ENCODE peak calls at places on chromosome 2, in nine cellular contexts. One of them, this sample, is unnamed.

GRCh38 chr2:1736997-1737480 is 7.3 kb downstream of the PXDN start:
- DNase-seq in T-helper 22 cell: no peak
- DNase-seq in HS-5: no peak
- DNase-seq in stimulated activated CD4-positive, alpha-beta T cell treated with anti-CD3 and anti-CD28 coated beads, TNF-alpha, amount 100 ng/mL, for 48 hours: no peak
- DNase-seq in HFFc6: peak
- DNase-seq in AG20443: peak
- DNase-seq in left lung: peak
- DNase-seq in neural crest cell: no peak
- DNase-seq in SHP77 treated with DMSO at 0.1 percent for 48 hours: no peak
- DNase-seq in this sample: no peak

GRCh38 chr2:217988840-217989204 is 14.0 kb downstream of the TNS1 start:
- DNase-seq in left lung: no peak
- DNase-seq in SHP77 treated with DMSO at 0.1 percent for 48 hours: no peak
- DNase-seq in T-helper 22 cell: no peak
- DNase-seq in HFFc6: peak
- DNase-seq in AG20443: no peak
- DNase-seq in stimulated activated CD4-positive, alpha-beta T cell treated with anti-CD3 and anti-CD28 coated beads, TNF-alpha, amount 100 ng/mL, for 48 hours: no peak
- DNase-seq in HS-5: no peak
- DNase-seq in neural crest cell: no peak
- DNase-seq in this sample: no peak

GRCh38 chr2:38142627-38143026 is 66.7 kb upstream of the CYP1B1 start:
- DNase-seq in AG20443: no peak
- DNase-seq in HFFc6: no peak
- DNase-seq in left lung: no peak
- DNase-seq in HS-5: no peak
- DNase-seq in neural crest cell: no peak
- DNase-seq in T-helper 22 cell: no peak
- DNase-seq in stimulated activated CD4-positive, alpha-beta T cell treated with anti-CD3 and anti-CD28 coated beads, TNF-alpha, amount 100 ng/mL, for 48 hours: no peak
- DNase-seq in SHP77 treated with DMSO at 0.1 percent for 48 hours: no peak
- DNase-seq in this sample: no peak

GRCh38 chr2:27885246-27885645 is 4.9 kb downstream of the RBKS start:
- DNase-seq in HFFc6: no peak
- DNase-seq in neural crest cell: no peak
- DNase-seq in T-helper 22 cell: no peak
- DNase-seq in left lung: no peak
- DNase-seq in AG20443: peak
- DNase-seq in HS-5: no peak
- DNase-seq in SHP77 treated with DMSO at 0.1 percent for 48 hours: no peak
- DNase-seq in stimulated activated CD4-positive, alpha-beta T cell treated with anti-CD3 and anti-CD28 coated beads, TNF-alpha, amount 100 ng/mL, for 48 hours: no peak
- DNase-seq in this sample: no peak

GRCh38 chr2:121501554-121501953 is 29.1 kb upstream of the RNU4ATAC start:
- DNase-seq in neural crest cell: no peak
- DNase-seq in stimulated activated CD4-positive, alpha-beta T cell treated with anti-CD3 and anti-CD28 coated beads, TNF-alpha, amount 100 ng/mL, for 48 hours: no peak
- DNase-seq in HS-5: no peak
- DNase-seq in left lung: no peak
- DNase-seq in AG20443: no peak
- DNase-seq in SHP77 treated with DMSO at 0.1 percent for 48 hours: no peak
- DNase-seq in T-helper 22 cell: no peak
- DNase-seq in HFFc6: no peak
- DNase-seq in this sample: no peak

GRCh38 chr2:86584164-86584913 is 21.1 kb upstream of the CHMP3 start:
- DNase-seq in HFFc6: peak
- DNase-seq in neural crest cell: no peak
- DNase-seq in HS-5: no peak
- DNase-seq in left lung: no peak
- DNase-seq in AG20443: no peak
- DNase-seq in T-helper 22 cell: no peak
- DNase-seq in stimulated activated CD4-positive, alpha-beta T cell treated with anti-CD3 and anti-CD28 coated beads, TNF-alpha, amount 100 ng/mL, for 48 hours: no peak
- DNase-seq in SHP77 treated with DMSO at 0.1 percent for 48 hours: no peak
- DNase-seq in this sample: no peak

GRCh38 chr2:174021056-174021656 is 56.0 kb upstream of the SP3 start:
- DNase-seq in HFFc6: no peak
- DNase-seq in neural crest cell: no peak
- DNase-seq in HS-5: no peak
- DNase-seq in stimulated activated CD4-positive, alpha-beta T cell treated with anti-CD3 and anti-CD28 coated beads, TNF-alpha, amount 100 ng/mL, for 48 hours: no peak
- DNase-seq in left lung: no peak
- DNase-seq in AG20443: no peak
- DNase-seq in T-helper 22 cell: no peak
- DNase-seq in SHP77 treated with DMSO at 0.1 percent for 48 hours: no peak
- DNase-seq in this sample: no peak

GRCh38 chr2:202831241-202831997 is 40.1 kb downstream of the ICA1L start:
- DNase-seq in left lung: no peak
- DNase-seq in stimulated activated CD4-positive, alpha-beta T cell treated with anti-CD3 and anti-CD28 coated beads, TNF-alpha, amount 100 ng/mL, for 48 hours: peak
- DNase-seq in SHP77 treated with DMSO at 0.1 percent for 48 hours: peak
- DNase-seq in HS-5: peak
- DNase-seq in neural crest cell: peak
- DNase-seq in HFFc6: peak
- DNase-seq in AG20443: peak
- DNase-seq in T-helper 22 cell: no peak
- DNase-seq in this sample: peak

GRCh38 chr2:17540813-17541513 is 467 bp downstream of the VSNL1 start:
- DNase-seq in AG20443: no peak
- DNase-seq in left lung: no peak
- DNase-seq in neural crest cell: no peak
- DNase-seq in stimulated activated CD4-positive, alpha-beta T cell treated with anti-CD3 and anti-CD28 coated beads, TNF-alpha, amount 100 ng/mL, for 48 hours: no peak
- DNase-seq in T-helper 22 cell: no peak
- DNase-seq in HFFc6: no peak
- DNase-seq in HS-5: no peak
- DNase-seq in SHP77 treated with DMSO at 0.1 percent for 48 hours: no peak
- DNase-seq in this sample: no peak

GRCh38 chr2:181371195-181371594 is 86.0 kb upstream of the ITGA4 start:
- DNase-seq in T-helper 22 cell: no peak
- DNase-seq in neural crest cell: no peak
- DNase-seq in left lung: no peak
- DNase-seq in HFFc6: no peak
- DNase-seq in stimulated activated CD4-positive, alpha-beta T cell treated with anti-CD3 and anti-CD28 coated beads, TNF-alpha, amount 100 ng/mL, for 48 hours: no peak
- DNase-seq in AG20443: no peak
- DNase-seq in SHP77 treated with DMSO at 0.1 percent for 48 hours: no peak
- DNase-seq in HS-5: no peak
- DNase-seq in this sample: no peak

GRCh38 chr2:126678278-126679073 is 22.5 kb downstream of the GYPC start:
- DNase-seq in AG20443: no peak
- DNase-seq in HFFc6: no peak
- DNase-seq in HS-5: no peak
- DNase-seq in left lung: no peak
- DNase-seq in stimulated activated CD4-positive, alpha-beta T cell treated with anti-CD3 and anti-CD28 coated beads, TNF-alpha, amount 100 ng/mL, for 48 hours: no peak
- DNase-seq in neural crest cell: no peak
- DNase-seq in T-helper 22 cell: no peak
- DNase-seq in SHP77 treated with DMSO at 0.1 percent for 48 hours: no peak
- DNase-seq in this sample: no peak

GRCh38 chr2:120132691-120133090 is 90.5 kb downstream of the TMEM185B start:
- DNase-seq in HS-5: no peak
- DNase-seq in AG20443: no peak
- DNase-seq in SHP77 treated with DMSO at 0.1 percent for 48 hours: no peak
- DNase-seq in HFFc6: no peak
- DNase-seq in left lung: no peak
- DNase-seq in neural crest cell: no peak
- DNase-seq in T-helper 22 cell: no peak
- DNase-seq in stimulated activated CD4-positive, alpha-beta T cell treated with anti-CD3 and anti-CD28 coated beads, TNF-alpha, amount 100 ng/mL, for 48 hours: no peak
- DNase-seq in this sample: no peak

GRCh38 chr2:100606740-100607343 is 44.0 kb downstream of the PDCL3 start:
- DNase-seq in HS-5: peak
- DNase-seq in left lung: no peak
- DNase-seq in HFFc6: peak
- DNase-seq in stimulated activated CD4-positive, alpha-beta T cell treated with anti-CD3 and anti-CD28 coated beads, TNF-alpha, amount 100 ng/mL, for 48 hours: no peak
- DNase-seq in neural crest cell: peak
- DNase-seq in AG20443: peak
- DNase-seq in T-helper 22 cell: no peak
- DNase-seq in SHP77 treated with DMSO at 0.1 percent for 48 hours: peak
- DNase-seq in this sample: peak

GRCh38 chr2:119385465-119385864 is 18.7 kb downstream of the DBI start:
- DNase-seq in stimulated activated CD4-positive, alpha-beta T cell treated with anti-CD3 and anti-CD28 coated beads, TNF-alpha, amount 100 ng/mL, for 48 hours: no peak
- DNase-seq in left lung: no peak
- DNase-seq in T-helper 22 cell: no peak
- DNase-seq in neural crest cell: no peak
- DNase-seq in HFFc6: no peak
- DNase-seq in SHP77 treated with DMSO at 0.1 percent for 48 hours: no peak
- DNase-seq in HS-5: no peak
- DNase-seq in AG20443: no peak
- DNase-seq in this sample: no peak

GRCh38 chr2:226684563-226684959 is 115.1 kb downstream of the IRS1 start:
- DNase-seq in AG20443: no peak
- DNase-seq in left lung: no peak
- DNase-seq in HFFc6: no peak
- DNase-seq in HS-5: no peak
- DNase-seq in SHP77 treated with DMSO at 0.1 percent for 48 hours: no peak
- DNase-seq in neural crest cell: no peak
- DNase-seq in T-helper 22 cell: no peak
- DNase-seq in stimulated activated CD4-positive, alpha-beta T cell treated with anti-CD3 and anti-CD28 coated beads, TNF-alpha, amount 100 ng/mL, for 48 hours: no peak
- DNase-seq in this sample: no peak

GRCh38 chr2:102708847-102709559 is 52.8 kb upstream of the TMEM182 start:
- DNase-seq in AG20443: peak
- DNase-seq in HS-5: peak
- DNase-seq in left lung: no peak
- DNase-seq in T-helper 22 cell: no peak
- DNase-seq in SHP77 treated with DMSO at 0.1 percent for 48 hours: peak
- DNase-seq in neural crest cell: no peak
- DNase-seq in HFFc6: peak
- DNase-seq in stimulated activated CD4-positive, alpha-beta T cell treated with anti-CD3 and anti-CD28 coated beads, TNF-alpha, amount 100 ng/mL, for 48 hours: no peak
- DNase-seq in this sample: no peak

GRCh38 chr2:239293450-239294430 is 107.1 kb downstream of the HDAC4 start:
- DNase-seq in SHP77 treated with DMSO at 0.1 percent for 48 hours: no peak
- DNase-seq in AG20443: no peak
- DNase-seq in HFFc6: no peak
- DNase-seq in neural crest cell: no peak
- DNase-seq in T-helper 22 cell: peak
- DNase-seq in stimulated activated CD4-positive, alpha-beta T cell treated with anti-CD3 and anti-CD28 coated beads, TNF-alpha, amount 100 ng/mL, for 48 hours: peak
- DNase-seq in left lung: no peak
- DNase-seq in HS-5: no peak
- DNase-seq in this sample: peak

GRCh38 chr2:25043241-25043867 is 1.5 kb downstream of the EFR3B start:
- DNase-seq in AG20443: peak
- DNase-seq in SHP77 treated with DMSO at 0.1 percent for 48 hours: no peak
- DNase-seq in stimulated activated CD4-positive, alpha-beta T cell treated with anti-CD3 and anti-CD28 coated beads, TNF-alpha, amount 100 ng/mL, for 48 hours: peak
- DNase-seq in T-helper 22 cell: no peak
- DNase-seq in HS-5: peak
- DNase-seq in left lung: no peak
- DNase-seq in HFFc6: peak
- DNase-seq in neural crest cell: peak
- DNase-seq in this sample: no peak

This sample was measured in left colon.